ENCODE peak calls at places on chromosome 13, in six cellular contexts. Y is WTC11, O is BJ, T is AG09309, N is cardiac fibroblast, R is GM10248. W is an unnamed sample.

GRCh38 chr13:91346062-91346461 is 1.4 kb upstream of the MIR17HG start:
- DNase-seq in Y (no peak), N (no peak), O (no peak), R (no peak), T (no peak), W (no peak)

GRCh38 chr13:26010487-26011207 is 41.2 kb downstream of the SHISA2 start:
- DNase-seq in O (no peak), Y (no peak), R (peak; percentile 5), T (no peak), N (no peak), W (no peak)

GRCh38 chr13:77893066-77893465 is 25.6 kb downstream of the EDNRB start:
- DNase-seq in N (no peak), O (no peak), Y (no peak), T (no peak), R (no peak), W (no peak)

GRCh38 chr13:75384881-75385707 is 96.9 kb downstream of the TBC1D4 start:
- DNase-seq in R (no peak), Y (no peak), N (peak; percentile 13), T (no peak), O (no peak), W (no peak)

GRCh38 chr13:112679381-112679780 is 10.5 kb upstream of the ATP11A start:
- DNase-seq in N (no peak), R (no peak), Y (no peak), T (no peak), O (no peak), W (no peak)

GRCh38 chr13:30580852-30581502 is 36.7 kb upstream of the USPL1 start:
- DNase-seq in T (no peak), Y (no peak), R (no peak), O (no peak), N (no peak), W (no peak)

GRCh38 chr13:73090116-73090811 is 31.5 kb downstream of the KLF5 start:
- DNase-seq in O (peak; percentile 46), Y (peak; percentile 17), T (peak; percentile 46), R (no peak), N (peak; percentile 85), W (peak; percentile 70)

GRCh38 chr13:59861676-59862075 is 302.1 kb downstream of the DIAPH3 start:
- DNase-seq in Y (no peak), R (no peak), O (no peak), T (no peak), N (peak; percentile 18), W (no peak)

GRCh38 chr13:79423340-79423739 is 17.3 kb upstream of the RBM26 start:
- DNase-seq in T (no peak), R (no peak), N (no peak), Y (no peak), O (no peak), W (no peak)

GRCh38 chr13:66344770-66345367 is 885.3 kb downstream of the PCDH9 start:
- DNase-seq in Y (no peak), R (no peak), T (no peak), N (no peak), O (no peak), W (no peak)

GRCh38 chr13:71477735-71478134 is 389.3 kb downstream of the DACH1 start:
- DNase-seq in T (no peak), N (peak; percentile 20), R (peak; percentile 5), Y (no peak), O (no peak), W (no peak)

GRCh38 chr13:22455036-22455435 is 725.7 kb upstream of the SGCG start:
- DNase-seq in Y (no peak), O (no peak), R (no peak), N (no peak), T (no peak), W (no peak)

GRCh38 chr13:66077286-66077685 is 1152.8 kb downstream of the PCDH9 start:
- DNase-seq in O (no peak), N (peak; percentile 59), T (no peak), Y (no peak), R (no peak), W (no peak)

GRCh38 chr13:62964522-62964921 is 1548.9 kb upstream of the PCDH20 start:
- DNase-seq in R (no peak), N (no peak), T (no peak), O (no peak), Y (no peak), W (no peak)

GRCh38 chr13:113997845-113998751 is 24.2 kb upstream of the C13orf46 start:
- DNase-seq in O (peak; percentile 10), R (no peak), Y (no peak), N (peak; percentile 94), T (peak; percentile 32), W (peak; percentile 70)

GRCh38 chr13:28415994-28416411 is 78.9 kb downstream of the FLT1 start:
- DNase-seq in N (no peak), Y (no peak), O (no peak), T (no peak), R (no peak), W (no peak)

GRCh38 chr13:28623782-28624706 is 34.9 kb upstream of the POMP start:
- DNase-seq in T (no peak), Y (no peak), N (no peak), O (no peak), R (no peak), W (peak; percentile 12)

GRCh38 chr13:102402292-102402691 is 444 bp upstream of the FGF14 start:
- DNase-seq in T (no peak), O (no peak), N (no peak), R (peak; percentile 27), Y (peak; percentile 78), W (no peak)

GRCh38 chr13:22049384-22049783 is 378.5 kb downstream of the FGF9 start:
- DNase-seq in R (no peak), T (no peak), Y (no peak), N (no peak), O (peak; percentile 34), W (no peak)

GRCh38 chr13:99812611-99813010 is 159.0 kb downstream of the ZIC5 start:
- DNase-seq in N (peak; percentile 2), R (no peak), Y (no peak), O (peak; percentile 4), T (peak; percentile 20), W (peak; percentile 89)

GRCh38 chr13:109698779-109699178 is 87.6 kb downstream of the IRS2 start:
- DNase-seq in T (peak; percentile 28), O (peak; percentile 66), Y (no peak), N (peak; percentile 69), R (no peak), W (peak; percentile 60)

GRCh38 chr13:99307247-99307646 is at the start of gene GPR183:
- DNase-seq in N (peak; percentile 52), Y (no peak), O (no peak), T (no peak), R (peak; percentile 73), W (peak; percentile 38)

GRCh38 chr13:109205315-109205714 is 575.9 kb downstream of the MYO16 start:
- DNase-seq in R (no peak), Y (no peak), N (no peak), O (no peak), T (no peak), W (peak; percentile 5)

GRCh38 chr13:35874704-35875103 is 256.5 kb downstream of the DCLK1 start:
- DNase-seq in O (no peak), Y (no peak), N (no peak), R (no peak), T (no peak), W (no peak)

GRCh38 chr13:47372742-47373141 is 475.9 kb upstream of the HTR2A start:
- DNase-seq in Y (no peak), R (no peak), N (no peak), O (no peak), T (no peak), W (no peak)

GRCh38 chr13:101979825-101980224 is 422.0 kb downstream of the FGF14 start:
- DNase-seq in O (no peak), N (no peak), T (no peak), R (no peak), Y (no peak), W (no peak)

GRCh38 chr13:93730780-93731179 is 504.2 kb downstream of the GPC6 start:
- DNase-seq in O (no peak), T (no peak), Y (no peak), R (no peak), N (no peak), W (no peak)

GRCh38 chr13:30157616-30157993 is 149.7 kb downstream of the KATNAL1 start:
- DNase-seq in R (peak; percentile 56), Y (no peak), O (no peak), T (no peak), N (no peak), W (no peak)

GRCh38 chr13:27534108-27534975 is 84.0 kb upstream of the MTIF3 start:
- DNase-seq in Y (no peak), O (no peak), N (no peak), T (no peak), R (no peak), W (no peak)

GRCh38 chr13:22074403-22074802 is 403.5 kb downstream of the FGF9 start:
- DNase-seq in N (no peak), T (no peak), Y (no peak), O (no peak), R (no peak), W (no peak)

GRCh38 chr13:112067121-112067741 is at the start of gene SOX1:
- DNase-seq in T (no peak), R (no peak), Y (peak; percentile 68), O (no peak), N (no peak), W (no peak)

GRCh38 chr13:24500977-24501376 is 11.6 kb downstream of the PARP4 start:
- DNase-seq in N (peak; percentile 81), Y (no peak), R (no peak), T (no peak), O (no peak), W (peak; percentile 53)

GRCh38 chr13:20869540-20869939 is 33.0 kb downstream of the XPO4 start:
- DNase-seq in T (no peak), N (peak; percentile 28), R (no peak), Y (no peak), O (no peak), W (no peak)
- TF ChIP-seq CTCF in T (peak; percentile 10), N (no peak), R (no peak), Y (no peak), O (no peak), W (peak; percentile 62)

GRCh38 chr13:32989331-32989730 is 26.9 kb upstream of the KL start:
- DNase-seq in O (no peak), Y (no peak), R (no peak), N (no peak), T (no peak), W (no peak)
- TF ChIP-seq CTCF in O (no peak), Y (no peak), R (no peak), N (no peak), T (no peak), W (no peak)

GRCh38 chr13:33126909-33127607 is 110.8 kb downstream of the KL start:
- DNase-seq in Y (no peak), N (peak; percentile 52), T (no peak), R (no peak), O (peak; percentile 18), W (peak; percentile 35)
- TF ChIP-seq CTCF in Y (no peak), N (peak; percentile 46), T (no peak), R (no peak), O (peak; percentile 52), W (peak; percentile 37)

GRCh38 chr13:37616131-37616530 is 17.6 kb upstream of the POSTN start:
- DNase-seq in R (no peak), N (peak; percentile 43), O (no peak), T (no peak), Y (no peak), W (peak; percentile 23)
- TF ChIP-seq CTCF in R (no peak), N (no peak), O (peak; percentile 21), T (no peak), Y (no peak), W (peak; percentile 7)

W was measured in HFFc6.